ENCODE peak calls at places on chromosome 1, in seven cellular contexts. G is nephron progenitor cell; P is MCF 10A; D is adrenal gland; B is activated CD8-positive, alpha-beta T cell treated with anti-CD3 and anti-CD28 coated beads for 36 hours; C is AG04450; F is WTC11. A is an unnamed sample.

GRCh38 chr1:169348356-169349036 is 19.1 kb downstream of the NME7 start:
- DNase-seq in G (peak), P (peak), D (no peak), B (no peak), C (peak), F (no peak), A (peak)

GRCh38 chr1:80293818-80294217 is 1287.3 kb upstream of the ADGRL4 start:
- DNase-seq in G (no peak), P (no peak), D (no peak), B (no peak), C (no peak), F (no peak), A (no peak)

GRCh38 chr1:192904438-192904895 is 95.6 kb downstream of the RGS2 start:
- DNase-seq in G (no peak), P (peak), D (peak), B (peak), C (peak), F (no peak), A (no peak)

GRCh38 chr1:67685558-67686271 is 714 bp downstream of the GADD45A start:
- DNase-seq in G (peak), P (peak), D (peak), B (peak), C (no peak), F (peak), A (peak)

GRCh38 chr1:21294266-21295058 is 4.2 kb upstream of the ECE1 start:
- DNase-seq in G (no peak), P (peak), D (no peak), B (peak), C (no peak), F (no peak), A (no peak)

GRCh38 chr1:92653605-92654381 is 131.1 kb downstream of the EVI5 start:
- DNase-seq in G (no peak), P (peak), D (no peak), B (no peak), C (no peak), F (no peak), A (no peak)

GRCh38 chr1:211192227-211192626 is 58.3 kb upstream of the KCNH1 start:
- DNase-seq in G (no peak), P (no peak), D (no peak), B (no peak), C (no peak), F (no peak), A (no peak)

GRCh38 chr1:65512967-65513777 is 92.7 kb downstream of the LEPR start:
- DNase-seq in G (no peak), P (no peak), D (no peak), B (no peak), C (no peak), F (no peak), A (no peak)

GRCh38 chr1:240499012-240499411 is 112.9 kb downstream of the GREM2 start:
- DNase-seq in G (no peak), P (peak), D (no peak), B (no peak), C (no peak), F (no peak), A (no peak)

GRCh38 chr1:207140536-207140935 is 36.5 kb downstream of the C4BPA start:
- DNase-seq in G (no peak), P (peak), D (no peak), B (no peak), C (no peak), F (no peak), A (no peak)

GRCh38 chr1:81493102-81493864 is 307.5 kb upstream of the ADGRL2 start:
- DNase-seq in G (no peak), P (no peak), D (no peak), B (no peak), C (no peak), F (no peak), A (no peak)

GRCh38 chr1:167344112-167344511 is 123.4 kb downstream of the POU2F1 start:
- DNase-seq in G (no peak), P (no peak), D (no peak), B (no peak), C (no peak), F (no peak), A (no peak)

GRCh38 chr1:241802849-241803248 is 45.2 kb upstream of the EXO1 start:
- DNase-seq in G (no peak), P (peak), D (no peak), B (no peak), C (no peak), F (no peak), A (no peak)

DNA sequence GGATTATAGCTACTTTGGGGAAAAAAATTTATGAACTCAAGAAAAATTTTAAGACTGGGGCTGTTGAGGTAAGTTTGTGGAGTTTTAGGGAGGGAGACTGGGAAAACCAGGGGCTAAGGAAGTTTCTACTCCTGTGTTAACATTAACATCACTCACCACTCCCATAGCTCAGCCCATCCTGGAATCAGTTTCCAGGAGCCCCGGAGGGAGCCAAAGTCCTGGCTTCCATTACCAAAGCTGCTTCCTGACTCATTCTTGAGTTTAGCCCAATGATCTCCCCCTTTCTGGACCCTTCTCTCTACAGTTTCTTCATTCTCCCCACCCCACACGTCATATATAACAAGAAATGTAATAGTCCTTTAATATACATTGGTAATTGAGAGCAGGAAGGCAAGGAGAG is 4.4 kb upstream of the PIAS3 start:
- DNase-seq in G (no peak), P (no peak), D (no peak), B (no peak), C (no peak), F (no peak), A (no peak)
- TF ChIP-seq CTCF in G (no peak), P (no peak), D (no peak), B (no peak), C (no peak), F (no peak), A (no peak)

GRCh38 chr1:248618878-248619277 is 16.0 kb downstream of the OR2T11 start:
- DNase-seq in G (no peak), P (peak), D (peak), B (peak), C (no peak), F (no peak), A (no peak)
- TF ChIP-seq CTCF in G (no peak), P (peak), D (peak), B (peak), C (peak), F (peak), A (no peak)

DNA sequence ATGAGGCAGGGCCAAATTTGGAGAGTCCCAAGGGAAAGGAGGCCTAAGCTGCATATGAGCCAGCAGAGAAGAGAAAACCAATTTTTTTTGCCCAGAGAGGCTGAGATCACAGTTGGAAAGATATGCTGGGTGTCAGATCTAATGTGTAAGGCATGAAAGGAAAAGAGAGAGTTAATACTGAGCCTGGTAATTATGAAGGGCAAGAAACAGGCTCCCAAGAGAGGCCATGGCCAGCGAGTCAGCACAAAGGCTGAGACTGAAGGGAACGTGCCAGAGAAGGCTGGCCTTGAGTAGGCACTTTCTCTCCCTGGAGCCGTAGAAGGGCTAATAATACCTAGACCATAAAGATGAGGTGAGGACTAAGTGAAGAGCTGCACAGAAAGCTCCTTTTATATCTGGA is 31.8 kb upstream of the BEND5 start:
- DNase-seq in G (no peak), P (no peak), D (peak), B (no peak), C (no peak), F (no peak), A (no peak)
- TF ChIP-seq CTCF in G (no peak), P (no peak), D (no peak), B (no peak), C (no peak), F (no peak), A (no peak)

DNA sequence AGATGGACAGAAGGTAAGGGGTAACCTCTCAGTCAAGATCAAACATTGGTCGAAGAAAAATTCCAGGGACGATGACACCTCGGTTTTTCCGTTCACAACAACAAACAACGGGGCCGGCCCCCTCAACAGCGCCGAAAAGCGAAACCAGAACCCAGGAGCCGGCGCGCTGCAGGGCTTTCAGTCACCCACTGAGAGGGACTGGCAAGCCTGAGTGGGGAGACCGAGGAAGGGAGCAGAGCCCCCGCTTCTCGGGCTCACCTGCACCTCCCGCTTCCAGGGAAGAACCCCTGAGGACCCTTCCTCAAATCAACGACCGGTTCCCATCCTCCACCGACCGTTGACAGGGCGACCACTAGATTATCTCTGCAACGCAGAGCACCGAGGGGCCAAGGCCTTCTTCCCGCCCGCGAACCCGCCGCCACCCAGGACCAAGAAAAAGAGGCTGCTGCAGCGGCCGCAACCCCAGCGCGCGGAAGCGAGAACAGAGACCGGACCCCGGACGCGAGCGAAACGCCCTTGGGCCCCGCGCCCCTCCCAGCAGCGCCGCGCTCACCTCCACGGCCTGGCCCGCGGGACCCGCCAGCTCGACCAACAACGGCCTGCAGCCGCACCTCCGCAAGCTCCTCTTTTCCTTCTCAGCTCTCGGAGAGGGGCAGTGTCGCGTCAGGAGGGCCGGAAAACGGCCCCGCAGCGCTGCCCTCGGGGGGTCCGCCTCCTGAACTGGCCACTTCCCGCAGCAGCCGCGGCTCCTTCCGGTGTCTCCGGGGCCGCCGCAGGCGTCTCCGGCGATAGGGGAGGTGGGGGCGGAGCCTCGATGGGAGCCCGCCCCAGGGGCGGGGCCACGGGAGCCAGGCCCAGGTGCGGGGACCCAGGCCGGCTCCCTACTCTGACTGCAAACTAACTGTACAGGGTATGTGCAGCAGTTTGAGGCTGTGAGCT is at the start of gene USP33:
- DNase-seq in G (peak), P (peak), D (peak), B (peak), C (peak), F (peak), A (peak)
- TF ChIP-seq CTCF in G (no peak), P (no peak), D (no peak), B (no peak), C (no peak), F (no peak), A (no peak)

A was measured in endothelial cell.